ENCODE peak calls at places on chromosomes 16 and 17, in seven cellular contexts. B is Peyer's patch, K is heart left ventricle, E is suprapubic skin, S is body of pancreas, Z is IMR-90, W is transverse colon. T is an unnamed sample.

GRCh38 chr16:4496305-4496704 is 20.1 kb downstream of the HMOX2 start:
- DNase-seq in W (no peak), Z (peak), E (no peak), K (no peak), B (no peak), S (no peak), T (no peak)

GRCh38 chr17:43018008-43018853 is 4.0 kb downstream of the VAT1 start:
- DNase-seq in Z (no peak), S (peak), W (no peak), B (no peak), E (no peak), K (no peak), T (no peak)

GRCh38 chr17:11948791-11949190 is 48.5 kb downstream of the ZNF18 start:
- DNase-seq in K (no peak), Z (peak), S (peak), B (no peak), E (no peak), W (no peak), T (no peak)

GRCh38 chr17:57410169-57410568 is 153.8 kb downstream of the MSI2 start:
- DNase-seq in K (no peak), E (no peak), W (no peak), Z (no peak), B (no peak), S (no peak), T (no peak)

GRCh38 chr17:72588961-72589360 is 468.1 kb downstream of the SOX9 start:
- DNase-seq in Z (peak), S (peak), K (no peak), W (peak), E (no peak), B (no peak), T (no peak)

GRCh38 chr17:50452627-50453300 is 15.9 kb downstream of the CHAD start:
- DNase-seq in W (peak), K (no peak), Z (peak), E (no peak), B (no peak), S (no peak), T (no peak)

GRCh38 chr16:69727916-69728270 is 1.5 kb upstream of the NQO1 start:
- DNase-seq in B (no peak), S (peak), K (no peak), W (no peak), E (no peak), Z (no peak), T (no peak)

GRCh38 chr16:85181739-85182129 is 69.5 kb upstream of the CIBAR2 start:
- DNase-seq in E (no peak), S (no peak), W (no peak), Z (no peak), B (no peak), K (no peak), T (no peak)

GRCh38 chr16:14501331-14502255 is 128.5 kb downstream of the PARN start:
- DNase-seq in W (peak), K (peak), E (peak), B (peak), Z (peak), S (peak), T (peak)

GRCh38 chr17:82692268-82692667 is 6.2 kb downstream of the RAB40B start:
- DNase-seq in S (no peak), Z (no peak), B (no peak), K (no peak), W (no peak), E (peak), T (no peak)

GRCh38 chr16:66728117-66728787 is 23.2 kb downstream of the DYNC1LI2 start:
- DNase-seq in Z (peak), E (no peak), W (peak), B (no peak), K (peak), S (peak), T (peak)

GRCh38 chr16:11470676-11471415 is 115.9 kb downstream of the LITAF start:
- DNase-seq in B (no peak), W (no peak), K (no peak), E (no peak), Z (peak), S (no peak), T (no peak)

DNA sequence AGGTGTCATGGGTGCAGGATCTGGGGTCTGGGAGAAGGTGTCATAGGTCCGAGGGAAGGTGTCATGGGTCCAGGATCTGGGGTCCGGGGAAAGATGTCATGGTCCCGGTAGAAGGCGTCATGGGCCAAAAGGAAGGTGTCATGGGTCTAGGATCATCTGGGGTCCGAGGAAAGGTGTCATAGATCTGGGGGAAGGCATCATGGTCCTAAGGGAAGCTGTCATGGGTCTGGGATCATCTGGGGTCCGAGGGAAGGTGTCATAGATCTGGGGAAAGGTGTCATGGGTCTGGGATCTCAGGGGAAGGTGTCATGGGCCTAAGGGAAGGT is 972 bp downstream of the RAB40C start:
- DNase-seq in W (no peak), S (no peak), E (no peak), K (no peak), Z (no peak), B (no peak), T (peak)
- H3K27ac ChIP-seq in W (peak), S (peak), E (peak), K (no peak), Z (peak), B (peak), T (peak)

DNA sequence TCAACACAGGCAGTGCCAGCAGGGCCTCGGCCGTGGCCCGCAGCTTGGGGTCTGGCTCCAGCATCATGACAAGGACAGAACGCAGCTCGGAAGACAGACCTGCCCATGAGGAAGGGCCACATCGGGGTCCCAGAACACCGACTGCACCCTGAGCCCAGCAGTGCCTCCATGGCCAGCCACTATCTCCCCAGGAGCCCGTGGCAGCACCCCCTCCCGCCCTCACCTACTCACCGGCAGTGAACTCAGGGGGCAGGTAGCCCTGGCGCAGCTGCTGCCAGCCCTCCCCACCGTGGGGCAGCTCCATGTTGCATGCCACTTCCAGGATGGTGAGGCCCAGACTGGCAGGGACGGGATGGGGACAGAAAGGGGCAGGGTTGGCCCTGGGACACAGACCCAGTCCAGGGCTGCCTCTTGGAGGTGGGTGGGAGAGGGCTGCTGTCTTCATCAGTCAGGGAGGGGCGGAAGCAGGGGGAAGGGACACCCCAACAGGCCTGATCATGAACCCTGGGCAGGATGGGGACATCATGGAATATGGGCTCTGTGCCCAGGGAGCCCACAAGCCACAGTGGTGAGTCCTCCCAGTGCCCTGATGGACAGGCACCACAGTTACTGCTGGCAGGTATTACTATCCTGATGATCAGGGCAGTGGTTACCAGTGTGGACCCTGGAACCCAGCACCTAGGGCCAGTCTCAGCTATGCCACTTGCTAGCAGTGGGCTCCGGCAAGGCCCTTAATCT is 5.3 kb downstream of the PAQR4 start:
- DNase-seq in B (no peak), S (no peak), Z (no peak), W (no peak), E (no peak), K (no peak), T (no peak)
- TF ChIP-seq POLR2A in B (no peak), S (no peak), Z (no peak), W (no peak), E (no peak), K (no peak), T (no peak)

GRCh38 chr17:64004903-64005733 is 7.0 kb downstream of the PRR29 start:
- DNase-seq in E (peak), K (no peak), Z (no peak), B (no peak), S (no peak), W (no peak), T (peak)

GRCh38 chr17:64005734-64006167 is 7.6 kb downstream of the PRR29 start:
- DNase-seq in B (no peak), K (peak), S (peak), W (peak), E (peak), Z (no peak), T (peak)

GRCh38 chr17:64002658-64003525 is 4.7 kb downstream of the PRR29 start:
- DNase-seq in W (no peak), K (no peak), Z (no peak), S (no peak), B (no peak), E (peak), T (peak)

GRCh38 chr17:64003526-64004121 is 5.5 kb downstream of the PRR29 start:
- DNase-seq in E (peak), K (no peak), B (no peak), Z (no peak), S (no peak), W (no peak), T (peak)

DNA sequence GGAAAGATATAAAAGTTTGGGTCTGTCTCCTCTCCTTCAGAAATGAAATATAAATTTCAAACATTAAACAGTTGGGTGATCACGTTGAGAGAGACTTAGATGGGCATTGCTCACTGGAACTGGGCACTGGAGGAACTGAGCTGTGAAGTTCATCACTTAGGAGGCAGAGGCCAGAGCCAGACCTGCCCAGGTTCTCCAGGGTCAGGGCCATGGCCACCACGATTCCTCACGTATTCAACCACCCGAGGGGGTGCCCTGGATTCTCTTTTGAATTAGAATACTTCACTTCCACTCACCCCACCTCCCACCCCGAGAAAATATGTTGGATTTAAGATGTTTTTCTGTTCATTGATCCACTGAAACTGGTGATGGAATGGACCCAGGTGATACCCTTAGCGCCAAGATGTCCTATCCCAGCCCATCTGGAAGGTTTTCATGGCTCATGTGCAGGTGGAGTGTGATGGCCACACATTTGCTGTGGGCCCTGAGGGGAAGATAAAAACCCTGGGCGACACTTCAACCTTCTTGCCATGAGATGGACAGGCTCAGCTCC is 6.1 kb downstream of the PRR29 start:
- DNase-seq in Z (no peak), E (peak), S (no peak), K (no peak), W (no peak), B (no peak), T (peak)
- H3K27ac ChIP-seq in Z (no peak), E (no peak), S (no peak), K (peak), W (no peak), B (no peak), T (no peak)

GRCh38 chr17:55768946-55769624 is 18.2 kb downstream of the PCTP start:
- DNase-seq in S (no peak), B (no peak), E (no peak), K (no peak), W (no peak), Z (peak), T (no peak)

GRCh38 chr17:55772086-55772485 is 21.2 kb downstream of the PCTP start:
- DNase-seq in K (no peak), B (no peak), S (no peak), E (no peak), Z (no peak), W (no peak), T (no peak)

GRCh38 chr17:55773671-55774070 is 22.8 kb downstream of the PCTP start:
- DNase-seq in B (no peak), Z (no peak), K (no peak), S (no peak), E (no peak), W (no peak), T (no peak)

GRCh38 chr17:55769625-55770000 is 18.8 kb downstream of the PCTP start:
- DNase-seq in W (peak), Z (peak), K (no peak), E (no peak), S (no peak), B (no peak), T (peak)

GRCh38 chr17:55770220-55770870 is 19.5 kb downstream of the PCTP start:
- DNase-seq in S (no peak), K (no peak), W (no peak), Z (peak), E (no peak), B (no peak), T (no peak)
- TF ChIP-seq POLR2A in S (no peak), K (no peak), W (no peak), Z (no peak), E (no peak), B (no peak), T (no peak)

T was measured in sigmoid colon.